ENCODE peak calls at places on chromosome X, in four cellular contexts. W is GM12878, B is IMR-90, V is K562. U is an unnamed sample.

GRCh38 chrX:8632949-8633348 is 99.0 kb downstream of the ANOS1 start:
- DNase-seq in W (no peak), B (no peak), V (no peak), U (no peak)

GRCh38 chrX:37350034-37350365 is 836 bp downstream of the PRRG1 start:
- DNase-seq in W (no peak), B (peak), V (no peak), U (peak)

GRCh38 chrX:47831788-47832187 is 4.9 kb upstream of the ZNF81 start:
- DNase-seq in W (no peak), B (peak), V (peak), U (peak)

GRCh38 chrX:40145670-40146470 is 48.1 kb upstream of the BCOR start:
- DNase-seq in W (no peak), B (no peak), V (no peak), U (no peak)

GRCh38 chrX:15679246-15679645 is 14.6 kb upstream of the CLTRN start:
- DNase-seq in W (no peak), B (no peak), V (no peak), U (no peak)

GRCh38 chrX:1384738-1385250 is 7.1 kb downstream of the SLC25A6 start:
- DNase-seq in W (no peak), B (no peak), V (peak), U (no peak)

GRCh38 chrX:40101430-40101802 is 3.7 kb upstream of the BCOR start:
- DNase-seq in W (no peak), B (no peak), V (no peak), U (no peak)

GRCh38 chrX:36575670-36576069 is 432.5 kb upstream of the FAM47C start:
- DNase-seq in W (no peak), B (no peak), V (no peak), U (no peak)

GRCh38 chrX:3548743-3549441 is 164.6 kb downstream of the PRKX start:
- DNase-seq in W (no peak), B (peak), V (no peak), U (peak)

GRCh38 chrX:129523076-129524055 is at the start of gene SMARCA1:
- DNase-seq in W (no peak), B (peak), V (peak), U (peak)

GRCh38 chrX:119885554-119886428 is 9.9 kb upstream of the AKAP14 start:
- DNase-seq in W (no peak), B (peak), V (no peak), U (no peak)

GRCh38 chrX:112642349-112642748 is 37.4 kb downstream of the LHFPL1 start:
- DNase-seq in W (no peak), B (peak), V (peak), U (peak)

GRCh38 chrX:40012800-40013682 is 84.7 kb downstream of the BCOR start:
- DNase-seq in W (no peak), B (peak), V (peak), U (peak)

GRCh38 chrX:22629105-22629725 is 356.5 kb downstream of the CBLL2 start:
- DNase-seq in W (no peak), B (peak), V (no peak), U (peak)

GRCh38 chrX:56268888-56269287 is 36.7 kb downstream of the KLF8 start:
- DNase-seq in W (no peak), B (no peak), V (no peak), U (no peak)

GRCh38 chrX:39449352-39449751 is 648.1 kb downstream of the MID1IP1 start:
- DNase-seq in W (no peak), B (no peak), V (no peak), U (no peak)

GRCh38 chrX:12973561-12974216 is 1.2 kb upstream of the TMSB4X start:
- DNase-seq in W (no peak), B (no peak), V (no peak), U (peak)

GRCh38 chrX:29662759-29663503 is 552.4 kb upstream of the MAGEB2 start:
- DNase-seq in W (peak), B (peak), V (no peak), U (peak)

GRCh38 chrX:2629316-2630168 is 61.6 kb upstream of the CD99 start:
- DNase-seq in W (no peak), B (no peak), V (peak), U (no peak)

GRCh38 chrX:34629572-34629971 is 27.5 kb downstream of the TMEM47 start:
- DNase-seq in W (no peak), B (no peak), V (no peak), U (no peak)

GRCh38 chrX:129983575-129984131 is 1.2 kb downstream of the BCORL1 start:
- DNase-seq in W (no peak), B (no peak), V (peak), U (no peak)

GRCh38 chrX:71225661-71226060 is 2.6 kb downstream of the GJB1 start:
- DNase-seq in W (no peak), B (no peak), V (no peak), U (no peak)

GRCh38 chrX:44155126-44155525 is 181.9 kb upstream of the NDP start:
- DNase-seq in W (no peak), B (no peak), V (no peak), U (no peak)

GRCh38 chrX:39258331-39258730 is 457.1 kb downstream of the MID1IP1 start:
- DNase-seq in W (no peak), B (no peak), V (no peak), U (no peak)

DNA sequence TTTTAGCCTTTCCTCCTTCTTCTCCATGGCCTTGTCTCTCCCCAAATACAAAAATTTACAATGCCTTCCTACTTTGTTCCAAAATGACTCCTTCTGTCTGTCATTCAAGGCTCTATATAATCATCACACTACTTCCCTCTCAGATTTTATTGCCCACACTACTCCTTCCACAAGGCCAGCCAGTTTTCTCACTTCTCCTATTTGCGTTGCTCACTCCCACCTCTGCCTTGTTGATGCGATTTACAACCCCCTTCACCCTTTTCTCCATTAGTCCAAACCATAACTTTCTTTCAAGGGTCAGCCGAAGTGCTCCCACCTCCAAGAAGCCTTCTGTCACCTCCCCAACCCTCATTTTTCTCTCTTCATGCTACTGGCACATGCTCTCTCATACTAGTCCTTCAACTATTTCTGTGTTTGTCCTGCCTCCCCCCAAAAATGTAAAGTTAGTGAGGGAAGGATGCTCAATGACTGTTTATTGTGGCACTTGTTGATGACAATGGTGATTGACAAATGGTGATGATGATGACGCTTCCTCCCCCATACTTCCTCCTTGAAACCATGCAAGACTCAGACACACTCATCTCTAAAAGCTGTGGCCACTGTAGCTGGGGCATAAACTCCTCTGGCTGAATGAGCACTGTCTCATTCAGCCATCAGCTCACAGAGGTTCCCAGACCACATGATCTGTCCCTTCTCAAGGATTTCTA is 2.7 kb upstream of the XKRX start:
- DNase-seq in W (no peak), B (no peak), V (no peak), U (no peak)
- TF ChIP-seq FOS in W (no peak), B (no peak), V (no peak), U (no peak)

GRCh38 chrX:133249659-133250058 is 31.5 kb upstream of the TFDP3 start:
- DNase-seq in W (no peak), B (no peak), V (no peak), U (no peak)
- TF ChIP-seq CTCF in W (no peak), B (peak), V (no peak), U (no peak)

GRCh38 chrX:153673398-153674218 is at the start of gene PNCK:
- DNase-seq in W (no peak), B (no peak), V (peak), U (no peak)
- TF ChIP-seq FOS in W (no peak), B (no peak), V (no peak), U (no peak)

GRCh38 chrX:115584715-115585114 is 23.7 kb downstream of the PLS3 start:
- DNase-seq in W (no peak), B (peak), V (no peak), U (peak)

GRCh38 chrX:115582871-115583729 is 22.1 kb downstream of the PLS3 start:
- DNase-seq in W (no peak), B (peak), V (no peak), U (peak)

GRCh38 chrX:115582035-115582870 is 21.3 kb downstream of the PLS3 start:
- DNase-seq in W (no peak), B (no peak), V (no peak), U (no peak)

GRCh38 chrX:115579786-115580294 is 18.9 kb downstream of the PLS3 start:
- DNase-seq in W (no peak), B (no peak), V (no peak), U (no peak)

GRCh38 chrX:115583730-115584004 is 22.7 kb downstream of the PLS3 start:
- DNase-seq in W (no peak), B (no peak), V (no peak), U (no peak)
- TF ChIP-seq CTCF in W (no peak), B (no peak), V (no peak), U (no peak)

GRCh38 chrX:41275661-41276609 is 58.0 kb upstream of the DDX3X start:
- DNase-seq in W (no peak), B (peak), V (peak), U (peak)
- TF ChIP-seq FOS in W (no peak), B (no peak), V (no peak), U (no peak)

DNA sequence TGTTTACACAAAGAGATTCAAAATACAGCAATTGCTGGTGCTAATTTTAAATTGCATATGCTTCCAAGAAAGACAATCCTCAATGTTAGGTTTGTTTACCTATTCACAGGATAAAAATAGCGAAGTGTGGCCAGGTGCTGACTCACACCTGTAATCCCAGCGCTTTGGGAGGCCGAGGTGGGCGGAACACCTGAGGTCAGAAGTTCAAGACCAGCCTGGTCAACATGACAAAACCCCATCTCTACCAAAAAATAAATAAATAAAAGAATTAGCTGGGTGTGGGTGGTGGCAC is 77.7 kb downstream of the OPHN1 start:
- DNase-seq in W (no peak), B (no peak), V (no peak), U (no peak)
- TF ChIP-seq CTCF in W (no peak), B (no peak), V (no peak), U (no peak)

GRCh38 chrX:156000361-156000926 is 2.9 kb downstream of the IL9R start:
- DNase-seq in W (no peak), B (no peak), V (peak), U (no peak)
- TF ChIP-seq FOS in W (no peak), B (no peak), V (no peak), U (no peak)

GRCh38 chrX:107851215-107851614 is 25.5 kb downstream of the MID2 start:
- DNase-seq in W (no peak), B (no peak), V (no peak), U (peak)

GRCh38 chrX:107845625-107846024 is 20.0 kb downstream of the MID2 start:
- DNase-seq in W (no peak), B (no peak), V (no peak), U (peak)

DNA sequence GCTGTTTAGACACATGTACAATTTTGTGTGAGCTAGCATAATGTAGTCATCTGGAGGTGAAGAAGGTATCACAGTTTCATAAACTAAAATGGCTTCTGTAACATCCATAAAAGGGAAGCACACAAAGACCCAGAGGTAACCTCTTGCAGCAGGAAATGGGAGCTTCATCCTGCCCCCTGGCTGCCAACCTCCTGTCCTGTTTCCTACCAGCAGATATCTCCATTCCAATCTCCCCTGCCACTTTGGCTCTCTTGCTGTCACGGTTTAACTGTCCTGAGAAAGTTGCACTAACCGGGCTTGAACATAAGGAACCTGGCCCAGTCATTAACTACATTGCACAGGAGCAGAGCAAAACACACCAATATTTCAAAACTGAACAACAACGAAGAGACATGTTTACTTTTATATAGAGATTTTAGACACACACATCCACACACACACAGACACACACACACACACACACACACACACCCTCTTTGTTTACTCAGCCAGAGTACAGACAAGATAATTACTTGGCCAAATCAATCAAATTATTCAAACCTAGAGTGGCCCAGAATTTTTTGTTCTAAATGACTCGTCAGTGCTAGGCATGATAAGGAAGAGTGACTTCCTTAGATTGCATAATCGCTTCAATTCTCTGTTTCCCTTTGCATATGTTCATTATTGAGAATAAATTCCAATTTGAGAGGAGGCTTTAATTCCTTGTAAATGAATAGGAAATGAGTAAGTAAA is 24.2 kb downstream of the MID2 start:
- DNase-seq in W (no peak), B (no peak), V (no peak), U (peak)
- TF ChIP-seq CTCF in W (no peak), B (no peak), V (no peak), U (no peak)

GRCh38 chrX:10110984-10111363 is 45.8 kb upstream of the CLCN4 start:
- DNase-seq in W (peak), B (no peak), V (no peak), U (peak)
- TF ChIP-seq FOS in W (no peak), B (no peak), V (no peak), U (no peak)